ENCODE peak calls at places on chromosomes 5 and 9, in five cellular contexts. One of them, this sample, is unnamed.

GRCh38 chr5:112183103-112183634 is 235.9 kb downstream of the EPB41L4A start:
- DNase-seq in HepG2: no peak
- DNase-seq in H1: no peak
- DNase-seq in GM12878: no peak
- DNase-seq in SK-N-SH: no peak
- DNase-seq in this sample: no peak

GRCh38 chr9:76866689-76867088 is 39.2 kb downstream of the PRUNE2 start:
- DNase-seq in GM12878: no peak
- DNase-seq in SK-N-SH: no peak
- DNase-seq in H1: no peak
- DNase-seq in HepG2: no peak
- DNase-seq in this sample: no peak

GRCh38 chr5:87074934-87075541 is 192.6 kb upstream of the RASA1 start:
- DNase-seq in GM12878: peak
- DNase-seq in H1: no peak
- DNase-seq in HepG2: no peak
- DNase-seq in SK-N-SH: no peak
- DNase-seq in this sample: peak

GRCh38 chr5:149341846-149342245 is 3.5 kb upstream of the GRPEL2 start:
- DNase-seq in H1: no peak
- DNase-seq in HepG2: no peak
- DNase-seq in GM12878: no peak
- DNase-seq in SK-N-SH: no peak
- DNase-seq in this sample: no peak

GRCh38 chr9:127225747-127226646 is 38.6 kb upstream of the GARNL3 start:
- DNase-seq in GM12878: no peak
- DNase-seq in HepG2: no peak
- DNase-seq in SK-N-SH: no peak
- DNase-seq in H1: no peak
- DNase-seq in this sample: no peak

GRCh38 chr9:71925834-71926233 is 14.4 kb downstream of the C9orf85 start:
- DNase-seq in SK-N-SH: no peak
- DNase-seq in GM12878: no peak
- DNase-seq in HepG2: peak
- DNase-seq in H1: no peak
- DNase-seq in this sample: no peak

GRCh38 chr5:165502893-165503696 is 1997.7 kb downstream of the MAT2B start:
- DNase-seq in HepG2: no peak
- DNase-seq in SK-N-SH: no peak
- DNase-seq in GM12878: no peak
- DNase-seq in H1: no peak
- DNase-seq in this sample: no peak

GRCh38 chr9:124576751-124577150 is 69.6 kb upstream of the NR5A1 start:
- DNase-seq in H1: no peak
- DNase-seq in GM12878: no peak
- DNase-seq in HepG2: no peak
- DNase-seq in SK-N-SH: no peak
- DNase-seq in this sample: no peak

GRCh38 chr9:96726946-96727345 is 50.9 kb downstream of the ZNF510 start:
- DNase-seq in H1: no peak
- DNase-seq in HepG2: no peak
- DNase-seq in GM12878: no peak
- DNase-seq in SK-N-SH: no peak
- DNase-seq in this sample: no peak

GRCh38 chr9:133477992-133478850 is 678 bp downstream of the SLC2A6 start:
- DNase-seq in SK-N-SH: no peak
- DNase-seq in GM12878: no peak
- DNase-seq in HepG2: peak
- DNase-seq in H1: no peak
- DNase-seq in this sample: no peak

GRCh38 chr9:138033950-138034349 is 156.4 kb downstream of the CACNA1B start:
- DNase-seq in H1: no peak
- DNase-seq in SK-N-SH: no peak
- DNase-seq in HepG2: no peak
- DNase-seq in GM12878: no peak
- DNase-seq in this sample: no peak

GRCh38 chr9:114227288-114228033 is 72.1 kb downstream of the COL27A1 start:
- DNase-seq in GM12878: no peak
- DNase-seq in HepG2: no peak
- DNase-seq in H1: no peak
- DNase-seq in SK-N-SH: peak
- DNase-seq in this sample: no peak

GRCh38 chr9:114224247-114224610 is 68.9 kb downstream of the COL27A1 start:
- DNase-seq in HepG2: peak
- DNase-seq in SK-N-SH: no peak
- DNase-seq in H1: no peak
- DNase-seq in GM12878: no peak
- DNase-seq in this sample: no peak

GRCh38 chr9:114226289-114227055 is 71.1 kb downstream of the COL27A1 start:
- DNase-seq in GM12878: no peak
- DNase-seq in HepG2: no peak
- DNase-seq in H1: no peak
- DNase-seq in SK-N-SH: no peak
- DNase-seq in this sample: no peak

GRCh38 chr9:114223564-114224246 is 68.4 kb downstream of the COL27A1 start:
- DNase-seq in H1: no peak
- DNase-seq in SK-N-SH: no peak
- DNase-seq in HepG2: peak
- DNase-seq in GM12878: no peak
- DNase-seq in this sample: no peak

GRCh38 chr9:114225534-114226288 is 70.4 kb downstream of the COL27A1 start:
- DNase-seq in GM12878: no peak
- DNase-seq in H1: no peak
- DNase-seq in SK-N-SH: no peak
- DNase-seq in HepG2: no peak
- DNase-seq in this sample: no peak
- TF ChIP-seq GABPA in GM12878: no peak
- TF ChIP-seq GABPA in H1: no peak
- TF ChIP-seq GABPA in SK-N-SH: no peak
- TF ChIP-seq GABPA in HepG2: no peak
- TF ChIP-seq GABPA in this sample: no peak

GRCh38 chr5:39970117-39970798 is 545.5 kb upstream of the DAB2 start:
- DNase-seq in HepG2: no peak
- DNase-seq in GM12878: no peak
- DNase-seq in H1: no peak
- DNase-seq in SK-N-SH: no peak
- DNase-seq in this sample: no peak

GRCh38 chr5:39968371-39968770 is 543.6 kb upstream of the DAB2 start:
- DNase-seq in GM12878: no peak
- DNase-seq in SK-N-SH: no peak
- DNase-seq in H1: no peak
- DNase-seq in HepG2: no peak
- DNase-seq in this sample: no peak
- TF ChIP-seq GABPA in GM12878: no peak
- TF ChIP-seq GABPA in SK-N-SH: no peak
- TF ChIP-seq GABPA in H1: no peak
- TF ChIP-seq GABPA in HepG2: no peak
- TF ChIP-seq GABPA in this sample: no peak

GRCh38 chr9:113481176-113481805 is 17.8 kb downstream of the RGS3 start:
- DNase-seq in GM12878: no peak
- DNase-seq in HepG2: no peak
- DNase-seq in SK-N-SH: no peak
- DNase-seq in H1: no peak
- DNase-seq in this sample: no peak
- TF ChIP-seq GABPA in GM12878: no peak
- TF ChIP-seq GABPA in HepG2: no peak
- TF ChIP-seq GABPA in SK-N-SH: no peak
- TF ChIP-seq GABPA in H1: no peak
- TF ChIP-seq GABPA in this sample: no peak

GRCh38 chr9:91836515-91836914 is 113.5 kb downstream of the ROR2 start:
- DNase-seq in HepG2: no peak
- DNase-seq in GM12878: no peak
- DNase-seq in SK-N-SH: no peak
- DNase-seq in H1: no peak
- DNase-seq in this sample: no peak
- TF ChIP-seq GABPA in HepG2: no peak
- TF ChIP-seq GABPA in GM12878: no peak
- TF ChIP-seq GABPA in SK-N-SH: no peak
- TF ChIP-seq GABPA in H1: no peak
- TF ChIP-seq GABPA in this sample: no peak